ENCODE peak calls at places on chromosome 5, in six cellular contexts. U, X, K, M, H and P are unnamed samples.

GRCh38 chr5:27020965-27021364 is 17.4 kb downstream of the CDH9 start:
- DNase-seq in U (no peak), X (peak), K (no peak), M (no peak), H (peak), P (no peak)

GRCh38 chr5:143218563-143219170 is 184.8 kb downstream of the NR3C1 start:
- DNase-seq in U (no peak), X (no peak), K (no peak), M (peak), H (no peak), P (no peak)

GRCh38 chr5:32278403-32278802 is 34.3 kb downstream of the MTMR12 start:
- DNase-seq in U (no peak), X (no peak), K (no peak), M (no peak), H (peak), P (no peak)

GRCh38 chr5:10465726-10466125 is 24.0 kb downstream of the ROPN1L start:
- DNase-seq in U (no peak), X (no peak), K (no peak), M (no peak), H (no peak), P (no peak)

GRCh38 chr5:143019157-143019556 is 249.0 kb downstream of the ARHGAP26 start:
- DNase-seq in U (no peak), X (no peak), K (no peak), M (no peak), H (no peak), P (no peak)

GRCh38 chr5:10400834-10401233 is 40.8 kb upstream of the ROPN1L start:
- DNase-seq in U (no peak), X (no peak), K (no peak), M (no peak), H (peak), P (peak)

GRCh38 chr5:6604341-6604740 is 28.5 kb downstream of the NSUN2 start:
- DNase-seq in U (no peak), X (no peak), K (no peak), M (no peak), H (no peak), P (no peak)

GRCh38 chr5:155616779-155617392 is 603.3 kb downstream of the KIF4B start:
- DNase-seq in U (peak), X (peak), K (no peak), M (peak), H (peak), P (no peak)

GRCh38 chr5:20832204-20833080 is 844.4 kb upstream of the CDH18 start:
- DNase-seq in U (no peak), X (no peak), K (no peak), M (no peak), H (no peak), P (no peak)

GRCh38 chr5:53923969-53924876 is 363.8 kb downstream of the NDUFS4 start:
- DNase-seq in U (no peak), X (no peak), K (no peak), M (peak), H (peak), P (no peak)